ENCODE peak calls at places on chromosomes 16 and 17, in ten cellular contexts. One of them, this sample, is unnamed.

GRCh38 chr17:67452681-67453554 is 75.8 kb downstream of the PITPNC1 start:
- DNase-seq in C1 segment of cervical spinal cord: no peak
- DNase-seq in neural crest cell: no peak
- DNase-seq in activated CD4-positive, alpha-beta T cell treated with anti-CD3 and anti-CD28 coated beads, Interleukin-2, amount 50 U/mL, for 48 hours: peak
- DNase-seq in stimulated activated CD4-positive, alpha-beta T cell treated with anti-CD3 and anti-CD28 coated beads, Interleukin-1b, Interleukin-23, amount 100 ng/mL, for 1 hour: no peak
- DNase-seq in body of pancreas: no peak
- DNase-seq in neural progenitor cell: no peak
- DNase-seq in OCI-LY7: peak
- DNase-seq in Calu3: no peak
- DNase-seq in T-cell: no peak
- DNase-seq in this sample: no peak

GRCh38 chr17:77449908-77450741 is 309.4 kb downstream of the SEC14L1 start:
- DNase-seq in OCI-LY7: peak
- DNase-seq in Calu3: peak
- DNase-seq in body of pancreas: peak
- DNase-seq in activated CD4-positive, alpha-beta T cell treated with anti-CD3 and anti-CD28 coated beads, Interleukin-2, amount 50 U/mL, for 48 hours: peak
- DNase-seq in T-cell: no peak
- DNase-seq in C1 segment of cervical spinal cord: peak
- DNase-seq in neural crest cell: peak
- DNase-seq in neural progenitor cell: peak
- DNase-seq in stimulated activated CD4-positive, alpha-beta T cell treated with anti-CD3 and anti-CD28 coated beads, Interleukin-1b, Interleukin-23, amount 100 ng/mL, for 1 hour: no peak
- DNase-seq in this sample: no peak

GRCh38 chr16:72947379-72948237 is 100.3 kb downstream of the ZFHX3 start:
- DNase-seq in T-cell: no peak
- DNase-seq in activated CD4-positive, alpha-beta T cell treated with anti-CD3 and anti-CD28 coated beads, Interleukin-2, amount 50 U/mL, for 48 hours: no peak
- DNase-seq in body of pancreas: peak
- DNase-seq in neural crest cell: no peak
- DNase-seq in stimulated activated CD4-positive, alpha-beta T cell treated with anti-CD3 and anti-CD28 coated beads, Interleukin-1b, Interleukin-23, amount 100 ng/mL, for 1 hour: no peak
- DNase-seq in OCI-LY7: no peak
- DNase-seq in C1 segment of cervical spinal cord: no peak
- DNase-seq in neural progenitor cell: peak
- DNase-seq in Calu3: no peak
- DNase-seq in this sample: no peak

GRCh38 chr17:10713336-10713735 is 15.9 kb downstream of the ADPRM start:
- DNase-seq in activated CD4-positive, alpha-beta T cell treated with anti-CD3 and anti-CD28 coated beads, Interleukin-2, amount 50 U/mL, for 48 hours: no peak
- DNase-seq in Calu3: no peak
- DNase-seq in OCI-LY7: no peak
- DNase-seq in T-cell: no peak
- DNase-seq in neural progenitor cell: no peak
- DNase-seq in body of pancreas: no peak
- DNase-seq in stimulated activated CD4-positive, alpha-beta T cell treated with anti-CD3 and anti-CD28 coated beads, Interleukin-1b, Interleukin-23, amount 100 ng/mL, for 1 hour: no peak
- DNase-seq in neural crest cell: no peak
- DNase-seq in C1 segment of cervical spinal cord: no peak
- DNase-seq in this sample: no peak

GRCh38 chr17:82218349-82219075 is 5.9 kb upstream of the CCDC57 start:
- DNase-seq in T-cell: no peak
- DNase-seq in OCI-LY7: no peak
- DNase-seq in C1 segment of cervical spinal cord: no peak
- DNase-seq in body of pancreas: no peak
- DNase-seq in neural progenitor cell: no peak
- DNase-seq in stimulated activated CD4-positive, alpha-beta T cell treated with anti-CD3 and anti-CD28 coated beads, Interleukin-1b, Interleukin-23, amount 100 ng/mL, for 1 hour: no peak
- DNase-seq in neural crest cell: no peak
- DNase-seq in Calu3: no peak
- DNase-seq in activated CD4-positive, alpha-beta T cell treated with anti-CD3 and anti-CD28 coated beads, Interleukin-2, amount 50 U/mL, for 48 hours: no peak
- DNase-seq in this sample: no peak

GRCh38 chr16:25257504-25257955 is at the start of gene ZKSCAN2:
- DNase-seq in body of pancreas: peak
- DNase-seq in activated CD4-positive, alpha-beta T cell treated with anti-CD3 and anti-CD28 coated beads, Interleukin-2, amount 50 U/mL, for 48 hours: peak
- DNase-seq in neural progenitor cell: peak
- DNase-seq in Calu3: peak
- DNase-seq in stimulated activated CD4-positive, alpha-beta T cell treated with anti-CD3 and anti-CD28 coated beads, Interleukin-1b, Interleukin-23, amount 100 ng/mL, for 1 hour: peak
- DNase-seq in C1 segment of cervical spinal cord: peak
- DNase-seq in neural crest cell: peak
- DNase-seq in OCI-LY7: peak
- DNase-seq in T-cell: peak
- DNase-seq in this sample: peak

GRCh38 chr17:79987890-79988162 is 47.8 kb downstream of the TBC1D16 start:
- DNase-seq in Calu3: no peak
- DNase-seq in T-cell: no peak
- DNase-seq in OCI-LY7: no peak
- DNase-seq in neural progenitor cell: no peak
- DNase-seq in neural crest cell: no peak
- DNase-seq in stimulated activated CD4-positive, alpha-beta T cell treated with anti-CD3 and anti-CD28 coated beads, Interleukin-1b, Interleukin-23, amount 100 ng/mL, for 1 hour: no peak
- DNase-seq in activated CD4-positive, alpha-beta T cell treated with anti-CD3 and anti-CD28 coated beads, Interleukin-2, amount 50 U/mL, for 48 hours: no peak
- DNase-seq in body of pancreas: no peak
- DNase-seq in C1 segment of cervical spinal cord: no peak
- DNase-seq in this sample: no peak

GRCh38 chr17:17859909-17860760 is 23.3 kb upstream of the SREBF1 start:
- DNase-seq in T-cell: peak
- DNase-seq in C1 segment of cervical spinal cord: peak
- DNase-seq in neural progenitor cell: peak
- DNase-seq in activated CD4-positive, alpha-beta T cell treated with anti-CD3 and anti-CD28 coated beads, Interleukin-2, amount 50 U/mL, for 48 hours: peak
- DNase-seq in neural crest cell: peak
- DNase-seq in OCI-LY7: peak
- DNase-seq in body of pancreas: peak
- DNase-seq in Calu3: peak
- DNase-seq in stimulated activated CD4-positive, alpha-beta T cell treated with anti-CD3 and anti-CD28 coated beads, Interleukin-1b, Interleukin-23, amount 100 ng/mL, for 1 hour: peak
- DNase-seq in this sample: peak

GRCh38 chr16:10992112-10992511 is 47.7 kb downstream of the CLEC16A start:
- DNase-seq in body of pancreas: no peak
- DNase-seq in stimulated activated CD4-positive, alpha-beta T cell treated with anti-CD3 and anti-CD28 coated beads, Interleukin-1b, Interleukin-23, amount 100 ng/mL, for 1 hour: no peak
- DNase-seq in neural progenitor cell: no peak
- DNase-seq in activated CD4-positive, alpha-beta T cell treated with anti-CD3 and anti-CD28 coated beads, Interleukin-2, amount 50 U/mL, for 48 hours: no peak
- DNase-seq in neural crest cell: no peak
- DNase-seq in Calu3: no peak
- DNase-seq in OCI-LY7: no peak
- DNase-seq in C1 segment of cervical spinal cord: no peak
- DNase-seq in T-cell: no peak
- DNase-seq in this sample: no peak

GRCh38 chr17:8151641-8152111 is 528 bp downstream of the PER1 start:
- DNase-seq in stimulated activated CD4-positive, alpha-beta T cell treated with anti-CD3 and anti-CD28 coated beads, Interleukin-1b, Interleukin-23, amount 100 ng/mL, for 1 hour: no peak
- DNase-seq in OCI-LY7: peak
- DNase-seq in T-cell: no peak
- DNase-seq in C1 segment of cervical spinal cord: peak
- DNase-seq in Calu3: no peak
- DNase-seq in neural progenitor cell: peak
- DNase-seq in activated CD4-positive, alpha-beta T cell treated with anti-CD3 and anti-CD28 coated beads, Interleukin-2, amount 50 U/mL, for 48 hours: peak
- DNase-seq in neural crest cell: no peak
- DNase-seq in body of pancreas: peak
- DNase-seq in this sample: no peak

GRCh38 chr16:54974391-54974790 is 43.7 kb downstream of the IRX5 start:
- DNase-seq in Calu3: no peak
- DNase-seq in neural crest cell: no peak
- DNase-seq in activated CD4-positive, alpha-beta T cell treated with anti-CD3 and anti-CD28 coated beads, Interleukin-2, amount 50 U/mL, for 48 hours: no peak
- DNase-seq in body of pancreas: no peak
- DNase-seq in T-cell: no peak
- DNase-seq in neural progenitor cell: no peak
- DNase-seq in C1 segment of cervical spinal cord: no peak
- DNase-seq in stimulated activated CD4-positive, alpha-beta T cell treated with anti-CD3 and anti-CD28 coated beads, Interleukin-1b, Interleukin-23, amount 100 ng/mL, for 1 hour: no peak
- DNase-seq in OCI-LY7: no peak
- DNase-seq in this sample: no peak

GRCh38 chr17:82935944-82936767 is 96.3 kb upstream of the ZNF750 start:
- DNase-seq in activated CD4-positive, alpha-beta T cell treated with anti-CD3 and anti-CD28 coated beads, Interleukin-2, amount 50 U/mL, for 48 hours: no peak
- DNase-seq in T-cell: no peak
- DNase-seq in neural progenitor cell: peak
- DNase-seq in body of pancreas: no peak
- DNase-seq in neural crest cell: no peak
- DNase-seq in OCI-LY7: no peak
- DNase-seq in C1 segment of cervical spinal cord: no peak
- DNase-seq in Calu3: no peak
- DNase-seq in stimulated activated CD4-positive, alpha-beta T cell treated with anti-CD3 and anti-CD28 coated beads, Interleukin-1b, Interleukin-23, amount 100 ng/mL, for 1 hour: no peak
- DNase-seq in this sample: no peak

GRCh38 chr17:79612468-79613194 is 1.8 kb upstream of the RBFOX3 start:
- DNase-seq in neural crest cell: peak
- DNase-seq in OCI-LY7: peak
- DNase-seq in T-cell: peak
- DNase-seq in activated CD4-positive, alpha-beta T cell treated with anti-CD3 and anti-CD28 coated beads, Interleukin-2, amount 50 U/mL, for 48 hours: peak
- DNase-seq in stimulated activated CD4-positive, alpha-beta T cell treated with anti-CD3 and anti-CD28 coated beads, Interleukin-1b, Interleukin-23, amount 100 ng/mL, for 1 hour: no peak
- DNase-seq in C1 segment of cervical spinal cord: no peak
- DNase-seq in neural progenitor cell: peak
- DNase-seq in body of pancreas: peak
- DNase-seq in Calu3: peak
- DNase-seq in this sample: peak

GRCh38 chr17:28712037-28712704 is 483 bp upstream of the PROCA1 start:
- DNase-seq in neural crest cell: peak
- DNase-seq in activated CD4-positive, alpha-beta T cell treated with anti-CD3 and anti-CD28 coated beads, Interleukin-2, amount 50 U/mL, for 48 hours: peak
- DNase-seq in body of pancreas: peak
- DNase-seq in neural progenitor cell: peak
- DNase-seq in C1 segment of cervical spinal cord: no peak
- DNase-seq in T-cell: peak
- DNase-seq in OCI-LY7: peak
- DNase-seq in stimulated activated CD4-positive, alpha-beta T cell treated with anti-CD3 and anti-CD28 coated beads, Interleukin-1b, Interleukin-23, amount 100 ng/mL, for 1 hour: no peak
- DNase-seq in Calu3: no peak
- DNase-seq in this sample: peak

GRCh38 chr16:1612320-1613111 is at the start of gene CRAMP1:
- DNase-seq in stimulated activated CD4-positive, alpha-beta T cell treated with anti-CD3 and anti-CD28 coated beads, Interleukin-1b, Interleukin-23, amount 100 ng/mL, for 1 hour: no peak
- DNase-seq in C1 segment of cervical spinal cord: no peak
- DNase-seq in neural crest cell: peak
- DNase-seq in Calu3: peak
- DNase-seq in T-cell: no peak
- DNase-seq in OCI-LY7: peak
- DNase-seq in body of pancreas: no peak
- DNase-seq in activated CD4-positive, alpha-beta T cell treated with anti-CD3 and anti-CD28 coated beads, Interleukin-2, amount 50 U/mL, for 48 hours: peak
- DNase-seq in neural progenitor cell: peak
- DNase-seq in this sample: no peak

GRCh38 chr17:76467809-76468633 is 618 bp downstream of the AANAT start:
- DNase-seq in neural progenitor cell: no peak
- DNase-seq in body of pancreas: no peak
- DNase-seq in C1 segment of cervical spinal cord: no peak
- DNase-seq in activated CD4-positive, alpha-beta T cell treated with anti-CD3 and anti-CD28 coated beads, Interleukin-2, amount 50 U/mL, for 48 hours: no peak
- DNase-seq in neural crest cell: no peak
- DNase-seq in stimulated activated CD4-positive, alpha-beta T cell treated with anti-CD3 and anti-CD28 coated beads, Interleukin-1b, Interleukin-23, amount 100 ng/mL, for 1 hour: no peak
- DNase-seq in Calu3: no peak
- DNase-seq in T-cell: no peak
- DNase-seq in OCI-LY7: no peak
- DNase-seq in this sample: no peak

GRCh38 chr16:59412275-59412841 is 678.2 kb upstream of the GOT2 start:
- DNase-seq in OCI-LY7: no peak
- DNase-seq in Calu3: no peak
- DNase-seq in C1 segment of cervical spinal cord: no peak
- DNase-seq in neural crest cell: no peak
- DNase-seq in activated CD4-positive, alpha-beta T cell treated with anti-CD3 and anti-CD28 coated beads, Interleukin-2, amount 50 U/mL, for 48 hours: no peak
- DNase-seq in T-cell: no peak
- DNase-seq in stimulated activated CD4-positive, alpha-beta T cell treated with anti-CD3 and anti-CD28 coated beads, Interleukin-1b, Interleukin-23, amount 100 ng/mL, for 1 hour: no peak
- DNase-seq in body of pancreas: no peak
- DNase-seq in neural progenitor cell: peak
- DNase-seq in this sample: no peak

GRCh38 chr17:82388922-82389283 is 17.3 kb downstream of the UTS2R start:
- DNase-seq in neural crest cell: no peak
- DNase-seq in T-cell: no peak
- DNase-seq in stimulated activated CD4-positive, alpha-beta T cell treated with anti-CD3 and anti-CD28 coated beads, Interleukin-1b, Interleukin-23, amount 100 ng/mL, for 1 hour: no peak
- DNase-seq in Calu3: no peak
- DNase-seq in body of pancreas: no peak
- DNase-seq in C1 segment of cervical spinal cord: no peak
- DNase-seq in neural progenitor cell: no peak
- DNase-seq in activated CD4-positive, alpha-beta T cell treated with anti-CD3 and anti-CD28 coated beads, Interleukin-2, amount 50 U/mL, for 48 hours: no peak
- DNase-seq in OCI-LY7: no peak
- DNase-seq in this sample: no peak

GRCh38 chr17:57461082-57461481 is 204.8 kb downstream of the MSI2 start:
- DNase-seq in body of pancreas: no peak
- DNase-seq in Calu3: no peak
- DNase-seq in stimulated activated CD4-positive, alpha-beta T cell treated with anti-CD3 and anti-CD28 coated beads, Interleukin-1b, Interleukin-23, amount 100 ng/mL, for 1 hour: no peak
- DNase-seq in neural progenitor cell: no peak
- DNase-seq in T-cell: no peak
- DNase-seq in OCI-LY7: no peak
- DNase-seq in neural crest cell: no peak
- DNase-seq in activated CD4-positive, alpha-beta T cell treated with anti-CD3 and anti-CD28 coated beads, Interleukin-2, amount 50 U/mL, for 48 hours: peak
- DNase-seq in C1 segment of cervical spinal cord: no peak
- DNase-seq in this sample: no peak

GRCh38 chr16:82967424-82967823 is 340.7 kb downstream of the CDH13 start:
- DNase-seq in OCI-LY7: no peak
- DNase-seq in body of pancreas: no peak
- DNase-seq in C1 segment of cervical spinal cord: no peak
- DNase-seq in T-cell: no peak
- DNase-seq in neural crest cell: no peak
- DNase-seq in activated CD4-positive, alpha-beta T cell treated with anti-CD3 and anti-CD28 coated beads, Interleukin-2, amount 50 U/mL, for 48 hours: no peak
- DNase-seq in stimulated activated CD4-positive, alpha-beta T cell treated with anti-CD3 and anti-CD28 coated beads, Interleukin-1b, Interleukin-23, amount 100 ng/mL, for 1 hour: no peak
- DNase-seq in neural progenitor cell: no peak
- DNase-seq in Calu3: no peak
- DNase-seq in this sample: no peak

GRCh38 chr17:27553019-27553511 is 77.9 kb upstream of the LGALS9 start:
- DNase-seq in Calu3: peak
- DNase-seq in T-cell: no peak
- DNase-seq in neural crest cell: no peak
- DNase-seq in activated CD4-positive, alpha-beta T cell treated with anti-CD3 and anti-CD28 coated beads, Interleukin-2, amount 50 U/mL, for 48 hours: no peak
- DNase-seq in stimulated activated CD4-positive, alpha-beta T cell treated with anti-CD3 and anti-CD28 coated beads, Interleukin-1b, Interleukin-23, amount 100 ng/mL, for 1 hour: no peak
- DNase-seq in C1 segment of cervical spinal cord: no peak
- DNase-seq in OCI-LY7: no peak
- DNase-seq in body of pancreas: peak
- DNase-seq in neural progenitor cell: no peak
- DNase-seq in this sample: no peak

GRCh38 chr17:28571255-28572122 is at the start of gene PIGS:
- DNase-seq in activated CD4-positive, alpha-beta T cell treated with anti-CD3 and anti-CD28 coated beads, Interleukin-2, amount 50 U/mL, for 48 hours: peak
- DNase-seq in Calu3: peak
- DNase-seq in body of pancreas: peak
- DNase-seq in neural crest cell: peak
- DNase-seq in C1 segment of cervical spinal cord: peak
- DNase-seq in neural progenitor cell: peak
- DNase-seq in stimulated activated CD4-positive, alpha-beta T cell treated with anti-CD3 and anti-CD28 coated beads, Interleukin-1b, Interleukin-23, amount 100 ng/mL, for 1 hour: peak
- DNase-seq in T-cell: peak
- DNase-seq in OCI-LY7: peak
- DNase-seq in this sample: peak